ENCODE peak calls at places on chromosomes 1 and 21, in four cellular contexts. One of them, this sample, is unnamed.
A peak's percentile ranks its signal among the peaks of the same experiment; 100 is the strongest.

GRCh38 chr1:63004868-63005267 is 220.9 kb downstream of the ATG4C start:
- DNase-seq in GM13977: peak; percentile 22
- DNase-seq in sigmoid colon: no peak
- DNase-seq in PC-9: no peak
- DNase-seq in this sample: peak; percentile 44

GRCh38 chr1:37017737-37018136 is 16.6 kb downstream of the GRIK3 start:
- DNase-seq in GM13977: no peak
- DNase-seq in sigmoid colon: no peak
- DNase-seq in PC-9: no peak
- DNase-seq in this sample: no peak

GRCh38 chr1:173023343-173023742 is 27.4 kb downstream of the TNFSF18 start:
- DNase-seq in PC-9: no peak
- DNase-seq in GM13977: no peak
- DNase-seq in sigmoid colon: no peak
- DNase-seq in this sample: no peak

GRCh38 chr1:119141020-119141424 is 569 bp upstream of the WARS2 start:
- DNase-seq in sigmoid colon: peak; percentile 67
- DNase-seq in PC-9: peak; percentile 50
- DNase-seq in GM13977: no peak
- DNase-seq in this sample: peak; percentile 53

GRCh38 chr1:27527223-27527856 is 37.4 kb upstream of the WASF2 start:
- DNase-seq in PC-9: no peak
- DNase-seq in GM13977: peak; percentile 84
- DNase-seq in sigmoid colon: peak; percentile 93
- DNase-seq in this sample: no peak

GRCh38 chr1:156504062-156504813 is 3.7 kb upstream of the MEF2D start:
- DNase-seq in sigmoid colon: no peak
- DNase-seq in PC-9: no peak
- DNase-seq in GM13977: no peak
- DNase-seq in this sample: no peak

GRCh38 chr1:29698033-29698432 is 461.7 kb downstream of the PTPRU start:
- DNase-seq in sigmoid colon: no peak
- DNase-seq in PC-9: peak; percentile 53
- DNase-seq in GM13977: no peak
- DNase-seq in this sample: peak; percentile 67

GRCh38 chr1:220353229-220354012 is 81.2 kb upstream of the RAB3GAP2 start:
- DNase-seq in sigmoid colon: no peak
- DNase-seq in GM13977: no peak
- DNase-seq in PC-9: no peak
- DNase-seq in this sample: no peak

GRCh38 chr21:37220433-37220980 is 46.6 kb downstream of the VPS26C start:
- DNase-seq in sigmoid colon: peak; percentile 70
- DNase-seq in GM13977: peak; percentile 68
- DNase-seq in PC-9: no peak
- DNase-seq in this sample: no peak
- TF ChIP-seq CTCF in sigmoid colon: no peak
- TF ChIP-seq CTCF in GM13977: peak; percentile 31
- TF ChIP-seq CTCF in PC-9: no peak
- TF ChIP-seq CTCF in this sample: peak; percentile 11

GRCh38 chr1:13469343-13469742 is 44.5 kb downstream of the LRRC38 start:
- DNase-seq in PC-9: no peak
- DNase-seq in GM13977: peak; percentile 36
- DNase-seq in sigmoid colon: no peak
- DNase-seq in this sample: no peak
- TF ChIP-seq CTCF in PC-9: peak; percentile 24
- TF ChIP-seq CTCF in GM13977: peak; percentile 41
- TF ChIP-seq CTCF in sigmoid colon: no peak
- TF ChIP-seq CTCF in this sample: no peak

GRCh38 chr1:104780470-104781078 is 1030.9 kb downstream of the AMY1C start:
- DNase-seq in GM13977: peak; percentile 64
- DNase-seq in sigmoid colon: no peak
- DNase-seq in PC-9: peak; percentile 3
- DNase-seq in this sample: peak; percentile 32
- TF ChIP-seq CTCF in GM13977: peak; percentile 82
- TF ChIP-seq CTCF in sigmoid colon: peak; percentile 34
- TF ChIP-seq CTCF in PC-9: peak; percentile 96
- TF ChIP-seq CTCF in this sample: peak; percentile 29

DNA sequence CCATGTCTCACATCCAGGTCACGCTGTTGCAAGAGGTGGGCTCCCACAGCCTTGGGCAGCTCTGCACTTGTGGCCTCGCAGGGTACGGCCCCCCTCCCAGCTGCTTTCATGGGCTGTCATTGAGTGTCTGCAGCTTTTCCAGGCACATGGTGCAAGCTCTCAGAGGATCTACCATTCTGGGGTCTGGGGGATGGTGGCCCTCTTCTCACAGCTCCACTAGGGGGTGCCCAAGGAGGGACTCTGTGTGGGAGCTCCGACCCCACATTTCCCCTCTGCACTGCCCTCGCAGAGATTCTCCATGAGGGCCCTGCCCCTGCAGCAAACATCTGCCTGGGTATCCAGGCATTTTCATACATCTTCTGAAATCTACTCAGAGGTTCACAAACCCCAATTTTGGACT is 219.4 kb downstream of the LRRC7 start:
- DNase-seq in sigmoid colon: no peak
- DNase-seq in GM13977: no peak
- DNase-seq in PC-9: no peak
- DNase-seq in this sample: no peak
- TF ChIP-seq CTCF in sigmoid colon: no peak
- TF ChIP-seq CTCF in GM13977: no peak
- TF ChIP-seq CTCF in PC-9: no peak
- TF ChIP-seq CTCF in this sample: no peak

DNA sequence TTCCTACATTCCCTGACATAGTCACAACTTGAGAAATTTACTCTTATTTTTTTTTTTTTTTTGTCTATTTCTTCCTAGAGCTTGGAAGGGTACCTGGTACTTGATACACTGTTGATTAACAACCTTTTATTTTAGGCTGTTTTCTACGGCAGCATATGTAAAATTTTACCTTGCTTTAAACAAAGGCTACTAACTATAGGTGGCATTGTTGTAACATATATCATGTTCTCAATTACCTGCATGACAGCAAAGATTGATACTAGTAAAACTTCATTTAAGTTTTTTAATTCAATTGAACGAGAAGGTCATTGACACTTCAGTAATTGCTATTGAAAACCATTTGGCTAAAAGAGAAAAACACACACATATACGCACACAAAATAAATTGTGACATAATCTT is 238.3 kb upstream of the ESRRG start:
- DNase-seq in PC-9: no peak
- DNase-seq in GM13977: no peak
- DNase-seq in sigmoid colon: no peak
- DNase-seq in this sample: no peak
- TF ChIP-seq CTCF in PC-9: peak; percentile 28
- TF ChIP-seq CTCF in GM13977: peak; percentile 9
- TF ChIP-seq CTCF in sigmoid colon: no peak
- TF ChIP-seq CTCF in this sample: no peak

GRCh38 chr1:214341918-214342317 is 61.0 kb downstream of the SMYD2 start:
- DNase-seq in PC-9: no peak
- DNase-seq in GM13977: no peak
- DNase-seq in sigmoid colon: no peak
- DNase-seq in this sample: no peak
- TF ChIP-seq CTCF in PC-9: no peak
- TF ChIP-seq CTCF in GM13977: no peak
- TF ChIP-seq CTCF in sigmoid colon: no peak
- TF ChIP-seq CTCF in this sample: no peak

This sample was measured in Calu3.